ENCODE peak calls at places on chromosomes 16 and 17, in eight cellular contexts. U is left cardiac atrium; C is tibial artery; K is HFFc6; G is EL; O is bronchial epithelial cell; F is stimulated activated CD4-positive, alpha-beta T cell treated with anti-CD3 and anti-CD28 coated beads, Interleukin-1b, Interleukin-23, amount 100 ng/mL, for 1 hour; T is NCI-H510A treated with DMSO at 0.1 percent for 48 hours. H is an unnamed sample.

GRCh38 chr17:75542184-75542583 is 16.7 kb downstream of the LLGL2 start:
- DNase-seq in C (no peak), U (no peak), F (no peak), G (no peak), K (no peak), T (no peak), O (no peak), H (no peak)

GRCh38 chr17:2087597-2088211 is 32.8 kb downstream of the HIC1 start:
- DNase-seq in U (peak), C (peak), G (no peak), T (no peak), F (no peak), O (no peak), K (no peak), H (no peak)

GRCh38 chr16:86517033-86517432 is 6.7 kb downstream of the FOXF1 start:
- DNase-seq in K (no peak), F (no peak), T (no peak), G (no peak), U (no peak), O (no peak), C (no peak), H (no peak)

GRCh38 chr17:40287159-40287493 is 553 bp upstream of the CDC6 start:
- DNase-seq in K (no peak), O (no peak), F (no peak), C (no peak), U (no peak), T (no peak), G (no peak), H (no peak)

GRCh38 chr17:63622571-63623390 is 564 bp downstream of the MAP3K3 start:
- DNase-seq in U (peak), O (peak), F (peak), C (peak), K (peak), T (peak), G (peak), H (peak)

GRCh38 chr17:72707881-72708280 is 384.6 kb downstream of the SLC39A11 start:
- DNase-seq in K (no peak), G (no peak), U (no peak), F (no peak), O (no peak), T (no peak), C (no peak), H (no peak)

GRCh38 chr17:80270836-80271235 is 10.2 kb downstream of the RNF213 start:
- DNase-seq in C (no peak), T (no peak), F (no peak), U (no peak), O (no peak), G (peak), K (peak), H (no peak)

GRCh38 chr17:75430159-75430748 is 24.8 kb upstream of the GRB2 start:
- DNase-seq in U (peak), G (peak), K (peak), F (no peak), T (no peak), O (no peak), C (no peak), H (no peak)

GRCh38 chr16:50245417-50246298 is 20.7 kb upstream of the ADCY7 start:
- DNase-seq in F (peak), K (peak), G (peak), C (peak), T (peak), U (peak), O (peak), H (peak)

GRCh38 chr17:82213251-82214011 is 789 bp upstream of the CCDC57 start:
- DNase-seq in F (peak), G (peak), O (peak), T (no peak), U (no peak), K (peak), C (no peak), H (peak)

GRCh38 chr16:57192146-57192545 is 6.0 kb downstream of the RSPRY1 start:
- DNase-seq in G (no peak), T (no peak), K (no peak), C (no peak), F (no peak), U (no peak), O (no peak), H (no peak)

GRCh38 chr16:87657621-87658192 is 55.4 kb downstream of the JPH3 start:
- DNase-seq in U (no peak), K (no peak), C (no peak), F (no peak), O (peak), T (no peak), G (peak), H (no peak)

GRCh38 chr17:68906638-68907037 is 48.6 kb downstream of the ABCA8 start:
- DNase-seq in O (peak), F (no peak), T (no peak), C (no peak), G (no peak), U (no peak), K (no peak), H (no peak)

GRCh38 chr16:84055801-84056634 is 13.4 kb upstream of the SLC38A8 start:
- DNase-seq in F (no peak), U (no peak), O (no peak), T (no peak), K (no peak), C (no peak), G (no peak), H (peak)

GRCh38 chr16:519841-520687 is 7.4 kb upstream of the CAPN15 start:
- DNase-seq in T (no peak), G (no peak), O (no peak), F (no peak), U (no peak), C (no peak), K (no peak), H (no peak)

GRCh38 chr17:4073983-4074830 is 68.6 kb downstream of the ZZEF1 start:
- DNase-seq in C (no peak), K (no peak), F (no peak), U (no peak), G (no peak), T (no peak), O (no peak), H (peak)

GRCh38 chr17:64687376-64687775 is 25.3 kb upstream of the SMURF2 start:
- DNase-seq in O (no peak), F (no peak), G (no peak), U (no peak), K (no peak), T (no peak), C (no peak), H (no peak)

GRCh38 chr17:32927724-32928526 is at the start of gene TMEM98:
- DNase-seq in K (no peak), G (peak), O (no peak), C (no peak), U (peak), F (no peak), T (no peak), H (no peak)

GRCh38 chr16:29821663-29822115 is 1.4 kb downstream of the MVP start:
- DNase-seq in C (no peak), G (peak), U (no peak), O (peak), K (peak), T (no peak), F (no peak), H (no peak)

GRCh38 chr17:12113156-12113555 is 92.5 kb downstream of the MAP2K4 start:
- DNase-seq in K (no peak), T (no peak), O (no peak), G (no peak), F (no peak), U (no peak), C (no peak), H (no peak)

GRCh38 chr16:72501739-72502653 is 330.0 kb upstream of the PMFBP1 start:
- DNase-seq in K (peak), G (peak), U (peak), C (peak), F (no peak), T (peak), O (peak), H (peak)

GRCh38 chr17:83036193-83036592 is 43.2 kb upstream of the METRNL start:
- DNase-seq in O (no peak), F (no peak), K (no peak), C (no peak), G (no peak), T (no peak), U (no peak), H (no peak)

GRCh38 chr16:25151996-25152395 is 40.5 kb downstream of the LCMT1 start:
- DNase-seq in K (peak), T (no peak), U (no peak), C (no peak), O (no peak), G (peak), F (no peak), H (no peak)

GRCh38 chr16:14672403-14672971 is 21.6 kb downstream of the PLA2G10 start:
- DNase-seq in F (no peak), O (no peak), T (no peak), C (no peak), K (no peak), U (no peak), G (no peak), H (no peak)

GRCh38 chr17:16121915-16122314 is 93.4 kb downstream of the NCOR1 start:
- DNase-seq in G (no peak), U (no peak), K (peak), O (peak), F (no peak), C (no peak), T (no peak), H (no peak)

GRCh38 chr16:53082509-53082908 is 27.7 kb downstream of the CHD9 start:
- DNase-seq in G (no peak), T (no peak), C (no peak), U (no peak), K (no peak), F (no peak), O (no peak), H (no peak)

H was measured in psoas muscle.